ENCODE peak calls at places on chromosomes 11 and 22, in nine cellular contexts. F is right atrium auricular region, M is ovary, V is epithelial cell of prostate, H is cardiac muscle cell, S is tibial artery, T is lung, R is transverse colon, B is coronary artery. Z is an unnamed sample.

GRCh38 chr11:123316003-123316402 is 114.1 kb upstream of the GRAMD1B start:
- DNase-seq in F (no peak), M (no peak), V (no peak), H (no peak), S (no peak), T (no peak), R (no peak), B (no peak), Z (no peak)

GRCh38 chr11:65920035-65920802 is 993 bp downstream of the DRAP1 start:
- DNase-seq in F (no peak), M (peak), V (no peak), H (no peak), S (no peak), T (no peak), R (peak), B (no peak), Z (no peak)

GRCh38 chr11:57885298-57886035 is 123.9 kb downstream of the CTNND1 start:
- DNase-seq in F (no peak), M (no peak), V (no peak), H (peak), S (no peak), T (no peak), R (no peak), B (no peak), Z (peak)

GRCh38 chr11:125141686-125142535 is 22.6 kb upstream of the PKNOX2 start:
- DNase-seq in F (no peak), M (peak), V (no peak), H (peak), S (no peak), T (peak), R (peak), B (peak), Z (peak)

GRCh38 chr22:27783436-27784098 is 18.0 kb downstream of the MN1 start:
- DNase-seq in F (no peak), M (no peak), V (no peak), H (no peak), S (no peak), T (no peak), R (no peak), B (no peak), Z (no peak)

GRCh38 chr22:47092896-47093311 is 330.5 kb downstream of the TBC1D22A start:
- DNase-seq in F (no peak), M (no peak), V (no peak), H (no peak), S (no peak), T (no peak), R (no peak), B (no peak), Z (no peak)

GRCh38 chr11:86719781-86720463 is 47.5 kb upstream of the ME3 start:
- DNase-seq in F (no peak), M (no peak), V (peak), H (no peak), S (no peak), T (no peak), R (no peak), B (no peak), Z (peak)

GRCh38 chr11:60957188-60957587 is 5.2 kb upstream of the SLC15A3 start:
- DNase-seq in F (no peak), M (no peak), V (peak), H (no peak), S (no peak), T (no peak), R (no peak), B (no peak), Z (peak)

GRCh38 chr22:39920134-39920743 is 19.4 kb downstream of the GRAP2 start:
- DNase-seq in F (no peak), M (no peak), V (no peak), H (no peak), S (no peak), T (no peak), R (no peak), B (no peak), Z (no peak)

GRCh38 chr11:131281316-131281715 is 89.1 kb upstream of the NTM start:
- DNase-seq in F (no peak), M (no peak), V (no peak), H (peak), S (no peak), T (no peak), R (no peak), B (no peak), Z (no peak)

GRCh38 chr11:33172996-33173395 is 11.7 kb upstream of the CSTF3 start:
- DNase-seq in F (no peak), M (no peak), V (no peak), H (peak), S (peak), T (no peak), R (no peak), B (no peak), Z (no peak)

GRCh38 chr11:123757976-123758375 is 3.7 kb upstream of the OR6X1 start:
- DNase-seq in F (no peak), M (no peak), V (no peak), H (no peak), S (no peak), T (no peak), R (no peak), B (no peak), Z (no peak)

GRCh38 chr11:90847268-90847886 is 624.5 kb upstream of the CHORDC1 start:
- DNase-seq in F (no peak), M (no peak), V (no peak), H (no peak), S (no peak), T (no peak), R (no peak), B (no peak), Z (no peak)

GRCh38 chr11:128625766-128626165 is 38.4 kb upstream of the ETS1 start:
- DNase-seq in F (no peak), M (no peak), V (no peak), H (no peak), S (no peak), T (no peak), R (no peak), B (no peak), Z (no peak)

GRCh38 chr11:5291207-5291838 is 10.4 kb downstream of the OR51B4 start:
- DNase-seq in F (no peak), M (no peak), V (no peak), H (peak), S (no peak), T (no peak), R (no peak), B (no peak), Z (peak)

GRCh38 chr11:86041975-86042378 is 26.9 kb downstream of the PICALM start:
- DNase-seq in F (peak), M (peak), V (peak), H (peak), S (peak), T (peak), R (peak), B (no peak), Z (peak)

GRCh38 chr22:38172016-38172431 is 9.6 kb downstream of the PLA2G6 start:
- DNase-seq in F (no peak), M (no peak), V (peak), H (no peak), S (no peak), T (no peak), R (no peak), B (peak), Z (peak)

GRCh38 chr11:9609841-9610240 is 36.4 kb downstream of the WEE1 start:
- DNase-seq in F (no peak), M (no peak), V (no peak), H (no peak), S (no peak), T (no peak), R (no peak), B (no peak), Z (no peak)

GRCh38 chr11:59158206-59159068 is 13.5 kb upstream of the DTX4 start:
- DNase-seq in F (peak), M (no peak), V (no peak), H (peak), S (peak), T (peak), R (peak), B (no peak), Z (peak)

GRCh38 chr22:30569674-30570202 is 4.7 kb downstream of the GAL3ST1 start:
- DNase-seq in F (no peak), M (no peak), V (no peak), H (no peak), S (no peak), T (no peak), R (no peak), B (no peak), Z (no peak)

GRCh38 chr11:129778877-129779276 is 36.8 kb upstream of the TMEM45B start:
- DNase-seq in F (no peak), M (no peak), V (no peak), H (no peak), S (no peak), T (no peak), R (no peak), B (no peak), Z (no peak)

GRCh38 chr11:34339149-34340064 is 18.4 kb downstream of the ABTB2 start:
- DNase-seq in F (no peak), M (no peak), V (no peak), H (no peak), S (no peak), T (no peak), R (no peak), B (peak), Z (no peak)

GRCh38 chr11:33742249-33742851 is 6.1 kb upstream of the CD59 start:
- DNase-seq in F (no peak), M (no peak), V (no peak), H (no peak), S (no peak), T (no peak), R (no peak), B (no peak), Z (no peak)

DNA sequence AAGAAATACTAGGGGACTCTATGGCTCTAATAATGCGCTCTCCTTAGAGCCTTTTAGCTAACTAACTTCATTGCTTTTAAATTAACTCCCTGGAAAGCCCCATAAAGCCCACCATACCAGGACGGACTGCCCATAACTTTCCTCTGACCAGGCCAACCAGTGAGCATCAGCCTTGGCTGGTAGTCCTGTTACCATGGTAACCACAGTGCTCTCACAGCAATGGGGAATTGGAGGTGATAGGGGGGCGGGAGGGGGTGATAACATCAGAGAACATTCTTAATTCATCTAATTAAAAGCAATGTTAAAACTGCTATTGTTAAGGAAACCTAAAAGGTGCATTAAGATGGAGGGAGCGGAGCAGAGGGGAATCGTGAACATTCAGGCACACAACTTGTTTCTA is 27.2 kb upstream of the CHRM4 start:
- DNase-seq in F (no peak), M (no peak), V (no peak), H (no peak), S (no peak), T (no peak), R (no peak), B (no peak), Z (no peak)
- H3K27ac ChIP-seq in F (no peak), M (no peak), V (no peak), H (no peak), S (no peak), T (no peak), R (no peak), B (no peak), Z (no peak)

DNA sequence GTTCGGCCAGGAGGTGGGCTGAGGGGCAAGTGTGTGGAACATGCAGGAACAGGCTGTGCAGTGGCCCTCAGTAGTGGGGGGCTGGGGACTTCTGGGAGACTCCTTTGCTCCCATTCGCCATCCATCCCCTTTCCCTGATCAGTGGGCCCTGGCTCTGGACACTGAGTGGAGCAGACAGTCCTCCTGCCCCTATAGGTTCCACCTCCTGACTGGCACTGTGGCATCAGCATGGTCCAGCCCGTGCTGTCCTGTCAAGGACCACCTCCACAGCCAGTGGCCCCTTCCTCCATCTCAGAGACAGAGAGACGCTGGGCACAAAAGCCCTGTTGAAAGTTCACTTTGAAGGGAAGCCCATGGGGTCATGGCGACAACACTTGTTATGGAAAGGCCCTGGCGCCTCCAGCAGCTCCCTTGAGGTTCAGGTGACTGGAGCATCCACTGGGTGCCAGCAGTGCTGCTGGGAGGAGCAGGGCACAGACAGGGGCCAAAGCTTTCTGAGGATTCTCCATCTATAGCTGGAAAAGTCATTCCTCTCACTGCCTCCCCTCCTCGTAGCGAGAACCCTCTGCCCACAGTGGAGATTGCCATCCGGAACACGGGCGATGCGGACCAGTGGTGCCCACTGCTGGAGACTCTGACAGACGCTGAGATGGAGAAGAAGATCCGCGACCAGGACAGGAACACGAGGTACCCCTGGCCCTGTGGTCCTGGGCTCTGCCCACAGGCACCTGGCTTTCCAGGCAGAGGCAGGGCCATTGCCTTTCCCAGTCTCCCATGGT is 5.6 kb downstream of the DERL3 start:
- DNase-seq in F (no peak), M (peak), V (no peak), H (no peak), S (no peak), T (no peak), R (no peak), B (peak), Z (no peak)
- H3K27ac ChIP-seq in F (peak), M (no peak), V (no peak), H (peak), S (no peak), T (peak), R (no peak), B (no peak), Z (peak)

GRCh38 chr22:24553597-24554315 is 1.2 kb downstream of the GUCD1 start:
- DNase-seq in F (no peak), M (peak), V (no peak), H (no peak), S (peak), T (no peak), R (peak), B (no peak), Z (peak)
- H3K27ac ChIP-seq in F (peak), M (no peak), V (peak), H (peak), S (peak), T (peak), R (peak), B (peak), Z (peak)

GRCh38 chr22:45318168-45318557 is 8.4 kb downstream of the FAM118A start:
- DNase-seq in F (peak), M (peak), V (no peak), H (peak), S (peak), T (peak), R (peak), B (peak), Z (peak)

GRCh38 chr22:45318558-45319318 is 9.0 kb downstream of the FAM118A start:
- DNase-seq in F (no peak), M (no peak), V (no peak), H (no peak), S (no peak), T (no peak), R (no peak), B (no peak), Z (no peak)

GRCh38 chr22:45320326-45320976 is 10.7 kb downstream of the FAM118A start:
- DNase-seq in F (peak), M (no peak), V (no peak), H (no peak), S (peak), T (no peak), R (no peak), B (no peak), Z (no peak)

GRCh38 chr22:45317551-45318167 is 7.9 kb downstream of the FAM118A start:
- DNase-seq in F (peak), M (no peak), V (no peak), H (no peak), S (peak), T (no peak), R (peak), B (peak), Z (no peak)

DNA sequence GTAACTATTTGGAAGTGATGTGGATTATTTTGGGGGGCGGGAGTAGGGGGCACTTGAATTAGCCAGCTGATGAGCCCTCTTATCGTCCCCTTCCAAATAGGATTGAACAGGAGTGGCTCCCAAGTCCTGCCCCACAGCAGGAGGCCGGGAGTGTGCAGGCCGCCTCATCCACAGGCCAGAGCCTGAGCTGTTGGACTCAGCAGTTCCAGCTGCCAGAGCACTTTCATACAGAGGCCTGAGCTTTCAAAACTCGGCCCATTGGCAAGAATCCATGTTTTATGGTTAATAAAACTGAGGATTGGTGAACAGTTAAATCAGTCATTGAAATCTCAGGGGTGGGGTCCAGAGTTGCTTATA is 9.6 kb downstream of the FAM118A start:
- DNase-seq in F (no peak), M (peak), V (no peak), H (no peak), S (no peak), T (no peak), R (no peak), B (no peak), Z (no peak)
- H3K27ac ChIP-seq in F (peak), M (no peak), V (no peak), H (peak), S (peak), T (peak), R (peak), B (peak), Z (peak)

Z was measured in RWPE1.